ENCODE peak calls at places on chromosomes 16 and 17, in six cellular contexts. Q, I, C, K, V and A are unnamed samples.

GRCh38 chr16:66728117-66728787 is 23.2 kb downstream of the DYNC1LI2 start:
- DNase-seq in I (no peak), C (no peak), K (no peak), Q (peak), V (peak), A (no peak)

GRCh38 chr17:18981642-18982424 is 22.7 kb downstream of the FAM83G start:
- DNase-seq in K (no peak), I (no peak), C (no peak), Q (no peak), V (no peak), A (no peak)

GRCh38 chr17:8015957-8016631 is 13.7 kb downstream of the GUCY2D start:
- DNase-seq in V (no peak), I (no peak), C (no peak), Q (no peak), K (no peak), A (no peak)

GRCh38 chr17:79915850-79916430 is 76.7 kb upstream of the CBX4 start:
- DNase-seq in K (no peak), V (no peak), Q (no peak), I (no peak), C (no peak), A (no peak)

GRCh38 chr17:38550661-38551060 is 55.1 kb downstream of the SRCIN1 start:
- DNase-seq in I (no peak), C (no peak), K (no peak), Q (no peak), V (no peak), A (no peak)

GRCh38 chr17:7083592-7083991 is 3.5 kb upstream of the CLEC10A start:
- DNase-seq in V (no peak), K (no peak), Q (no peak), C (no peak), I (no peak), A (no peak)

GRCh38 chr17:6580628-6581027 is 24.3 kb upstream of the PITPNM3 start:
- DNase-seq in I (no peak), Q (no peak), K (no peak), V (no peak), C (no peak), A (no peak)

GRCh38 chr16:21218135-21218534 is 6.8 kb upstream of the ZP2 start:
- DNase-seq in K (no peak), I (no peak), Q (no peak), V (no peak), C (no peak), A (no peak)

GRCh38 chr16:16163571-16163970 is 59.7 kb downstream of the ABCC6 start:
- DNase-seq in V (no peak), K (no peak), C (no peak), I (no peak), Q (no peak), A (peak)

GRCh38 chr16:11793840-11794239 is 3.2 kb downstream of the ZC3H7A start:
- DNase-seq in K (no peak), V (no peak), I (no peak), C (no peak), Q (no peak), A (no peak)

GRCh38 chr16:57185446-57185944 is 344 bp downstream of the PSME3IP1 start:
- DNase-seq in C (peak), I (peak), Q (no peak), V (peak), K (peak), A (no peak)

GRCh38 chr16:89246903-89247733 is 29.6 kb downstream of the ZNF778 start:
- DNase-seq in K (peak), Q (peak), C (peak), V (peak), I (peak), A (no peak)